ENCODE peak calls at places on chromosome 7, in nine cellular contexts. G, Y, C, H, J, N, V, O and K are unnamed samples.

GRCh38 chr7:107879400-107880035 is 11.5 kb upstream of the DLD start:
- DNase-seq in Y (no peak), J (no peak), V (no peak), C (no peak), H (peak), G (peak), O (peak), N (peak), K (no peak)

GRCh38 chr7:5766321-5766761 is 15.1 kb downstream of the RNF216 start:
- DNase-seq in Y (no peak), H (no peak), N (no peak), C (no peak), J (no peak), G (no peak), V (no peak), O (no peak), K (no peak)

GRCh38 chr7:92517626-92518025 is 10.7 kb downstream of the PEX1 start:
- DNase-seq in H (no peak), O (peak), N (no peak), J (peak), V (no peak), C (no peak), Y (no peak), G (no peak), K (no peak)

GRCh38 chr7:98307971-98308466 is 26.5 kb downstream of the BRI3 start:
- DNase-seq in O (no peak), N (no peak), J (no peak), G (no peak), C (peak), V (no peak), H (no peak), Y (no peak), K (no peak)

GRCh38 chr7:19107392-19108147 is 9.9 kb downstream of the TWIST1 start:
- DNase-seq in Y (no peak), N (peak), H (no peak), O (peak), C (peak), G (no peak), J (no peak), V (peak), K (no peak)

GRCh38 chr7:11592699-11593098 is 239.3 kb downstream of the THSD7A start:
- DNase-seq in J (no peak), V (no peak), C (no peak), Y (no peak), N (peak), O (no peak), G (no peak), H (no peak), K (no peak)

GRCh38 chr7:47688311-47689100 is 106.6 kb upstream of the TNS3 start:
- DNase-seq in H (no peak), J (no peak), Y (no peak), G (no peak), O (no peak), C (no peak), N (no peak), V (peak), K (no peak)

GRCh38 chr7:86775203-86775602 is 131.5 kb downstream of the GRM3 start:
- DNase-seq in O (no peak), C (no peak), V (no peak), Y (no peak), N (no peak), G (no peak), H (no peak), J (no peak), K (no peak)

GRCh38 chr7:141053626-141054025 is 20.2 kb upstream of the TMEM178B start:
- DNase-seq in Y (no peak), V (no peak), O (no peak), H (peak), N (peak), J (no peak), C (no peak), G (no peak), K (no peak)

GRCh38 chr7:101163281-101164070 is 1.9 kb downstream of the VGF start:
- DNase-seq in H (peak), C (peak), O (peak), N (peak), V (no peak), J (no peak), Y (no peak), G (peak), K (peak)

GRCh38 chr7:21454182-21454581 is 26.3 kb downstream of the SP4 start:
- DNase-seq in J (no peak), V (no peak), O (peak), N (no peak), Y (no peak), C (no peak), H (no peak), G (peak), K (no peak)

GRCh38 chr7:156662269-156662668 is 21.7 kb downstream of the RNF32 start:
- DNase-seq in J (no peak), G (no peak), H (no peak), O (no peak), C (no peak), V (no peak), N (no peak), Y (no peak), K (no peak)

GRCh38 chr7:128274890-128275603 is 34.0 kb downstream of the LEP start:
- DNase-seq in C (no peak), V (no peak), H (no peak), N (no peak), Y (no peak), O (no peak), J (no peak), G (no peak), K (no peak)

DNA sequence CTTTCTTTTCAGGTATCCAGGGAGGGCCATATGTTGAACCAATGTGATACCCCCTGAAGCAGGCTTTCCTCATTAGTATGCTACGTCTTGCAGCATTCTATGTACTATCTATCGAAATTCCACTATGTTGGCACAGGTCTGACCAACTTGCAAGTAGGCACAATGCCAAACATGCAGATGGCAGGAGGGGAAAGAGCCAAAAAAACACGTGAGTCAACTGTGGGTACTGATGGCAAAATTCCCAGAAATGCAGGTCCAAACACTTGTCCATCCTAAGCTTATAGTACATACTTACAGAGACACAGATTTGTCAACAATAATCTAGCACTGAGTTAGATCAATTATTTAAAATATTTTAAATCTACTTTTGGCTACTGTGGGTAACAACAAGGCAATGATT is 394.9 kb downstream of the DGKB start:
- DNase-seq in J (peak), G (no peak), V (no peak), O (peak), Y (no peak), H (no peak), C (no peak), N (peak), K (no peak)
- TF ChIP-seq CTCF in J (no peak), G (no peak), V (no peak), O (no peak), Y (no peak), H (no peak), C (no peak), N (no peak), K (no peak)

GRCh38 chr7:106568002-106568679 is 92.8 kb downstream of the CCDC71L start:
- DNase-seq in G (no peak), N (no peak), H (no peak), C (no peak), V (no peak), Y (no peak), O (no peak), J (no peak), K (no peak)
- H3K4me3 ChIP-seq in G (no peak), N (no peak), H (no peak), C (no peak), V (no peak), Y (no peak), O (no peak), J (no peak), K (no peak)

DNA sequence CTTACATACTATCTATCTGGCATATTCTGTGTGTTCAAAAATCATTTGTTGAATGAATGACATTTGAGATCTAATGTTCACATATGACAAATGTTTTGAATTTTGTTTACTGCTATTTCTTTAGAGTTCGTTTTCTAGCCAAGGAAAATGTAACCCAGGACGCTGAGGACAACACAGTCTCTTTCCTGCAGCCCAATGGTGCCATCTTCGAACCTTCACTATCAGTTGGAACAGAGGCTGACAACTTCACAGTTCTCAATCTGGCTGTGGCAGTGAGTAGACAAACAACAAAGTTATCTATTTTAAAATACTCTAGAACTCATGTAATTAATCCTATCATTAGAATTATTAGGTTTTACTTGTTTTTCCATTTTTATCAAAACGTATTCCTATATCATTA is 22.5 kb downstream of the CD36 start:
- DNase-seq in Y (no peak), G (no peak), N (no peak), H (no peak), J (no peak), V (no peak), C (no peak), O (no peak), K (no peak)
- TF ChIP-seq CTCF in Y (no peak), G (no peak), N (no peak), H (no peak), J (no peak), V (no peak), C (no peak), O (no peak), K (no peak)

GRCh38 chr7:56537952-56538351 is 421.7 kb upstream of the NUPR2 start:
- DNase-seq in J (no peak), Y (no peak), C (peak), V (no peak), N (no peak), O (no peak), G (no peak), H (no peak), K (no peak)
- H3K4me3 ChIP-seq in J (no peak), Y (peak), C (no peak), V (peak), N (no peak), O (no peak), G (no peak), H (no peak), K (no peak)

GRCh38 chr7:32569388-32570289 is 74.3 kb downstream of the AVL9 start:
- DNase-seq in J (no peak), G (no peak), V (no peak), C (no peak), Y (no peak), O (no peak), N (no peak), H (no peak), K (no peak)
- TF ChIP-seq CTCF in J (no peak), G (no peak), V (no peak), C (no peak), Y (no peak), O (no peak), N (no peak), H (no peak), K (no peak)

GRCh38 chr7:94906035-94906796 is 1.2 kb upstream of the PPP1R9A start:
- DNase-seq in J (no peak), G (no peak), Y (no peak), O (no peak), C (no peak), V (no peak), H (no peak), N (no peak), K (no peak)
- H3K4me3 ChIP-seq in J (no peak), G (no peak), Y (no peak), O (no peak), C (no peak), V (no peak), H (no peak), N (no peak), K (no peak)

GRCh38 chr7:150961510-150962284 is 16.4 kb downstream of the KCNH2 start:
- DNase-seq in O (no peak), H (no peak), G (no peak), J (no peak), C (peak), V (no peak), Y (no peak), N (no peak), K (no peak)

GRCh38 chr7:150964593-150965111 is 13.5 kb downstream of the KCNH2 start:
- DNase-seq in N (no peak), J (no peak), Y (no peak), V (peak), G (no peak), C (peak), O (no peak), H (no peak), K (no peak)

GRCh38 chr7:150963707-150964559 is 14.2 kb downstream of the KCNH2 start:
- DNase-seq in Y (no peak), N (no peak), J (no peak), V (no peak), C (peak), G (no peak), H (no peak), O (no peak), K (no peak)

GRCh38 chr7:150962285-150962742 is 15.8 kb downstream of the KCNH2 start:
- DNase-seq in V (no peak), J (no peak), O (no peak), H (no peak), G (no peak), Y (no peak), N (no peak), C (no peak), K (no peak)

DNA sequence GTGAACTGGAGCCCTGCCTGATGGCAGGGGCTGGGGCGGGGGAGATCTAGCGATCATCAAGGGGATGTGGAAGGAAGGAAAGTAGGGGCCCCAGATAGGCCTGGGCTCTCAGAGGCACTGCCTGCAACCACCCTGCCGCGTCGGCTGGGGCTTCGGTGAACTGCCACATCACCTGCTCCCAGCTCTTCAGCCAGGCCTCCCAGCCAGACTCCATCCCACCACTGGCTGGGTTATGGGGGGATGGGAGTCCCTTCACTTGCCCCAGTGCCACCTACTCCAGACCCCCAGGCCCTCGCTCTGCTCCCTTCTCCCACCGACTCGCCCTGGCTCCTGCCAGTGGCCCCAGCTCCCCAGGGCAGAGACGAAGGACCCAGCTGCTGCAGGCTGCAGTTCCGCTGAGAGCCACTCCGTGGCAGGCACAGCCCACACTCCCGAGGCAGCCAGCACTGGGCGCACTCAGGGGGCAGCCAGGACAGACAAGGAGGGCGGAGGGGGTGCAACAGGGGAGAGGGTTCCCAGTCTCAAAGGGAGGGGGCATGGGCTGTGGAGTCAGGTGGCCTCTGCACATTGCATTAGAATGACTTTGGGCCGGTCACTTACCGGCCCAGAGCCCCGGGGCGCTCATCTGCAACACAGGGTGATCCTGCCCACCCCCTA is 15.2 kb downstream of the KCNH2 start:
- DNase-seq in G (no peak), Y (peak), N (peak), C (peak), O (no peak), H (peak), V (peak), J (no peak), K (no peak)
- TF ChIP-seq CTCF in G (peak), Y (peak), N (peak), C (peak), O (peak), H (peak), V (peak), J (peak), K (peak)

DNA sequence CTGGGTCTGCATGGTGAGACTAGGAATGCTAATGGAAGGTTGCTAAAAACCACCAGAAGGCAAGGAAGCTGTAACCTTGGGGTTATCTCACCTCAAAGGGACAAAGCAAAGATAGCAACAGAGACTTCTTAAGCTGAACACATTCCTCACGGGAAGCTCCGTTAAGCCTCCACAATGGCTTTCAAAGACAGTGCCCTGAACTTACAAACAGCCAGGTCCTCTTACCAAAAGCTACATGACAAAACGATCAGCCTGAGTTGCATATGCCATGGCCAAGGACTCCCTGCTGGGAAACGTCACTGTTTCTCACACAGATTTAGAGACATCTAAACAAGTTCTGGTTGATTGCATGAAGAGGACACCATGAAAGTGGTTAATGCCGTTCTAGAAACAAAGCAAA is 52.7 kb downstream of the HTR5A start:
- DNase-seq in G (no peak), Y (no peak), H (peak), C (no peak), N (no peak), V (no peak), O (no peak), J (no peak), K (no peak)
- H3K4me3 ChIP-seq in G (no peak), Y (no peak), H (no peak), C (no peak), N (no peak), V (no peak), O (no peak), J (no peak), K (no peak)

GRCh38 chr7:51789494-51789893 is 472.9 kb upstream of the COBL start:
- DNase-seq in N (no peak), C (no peak), G (no peak), J (no peak), O (no peak), V (no peak), H (no peak), Y (no peak), K (no peak)
- TF ChIP-seq CTCF in N (no peak), C (no peak), G (no peak), J (no peak), O (no peak), V (no peak), H (no peak), Y (no peak), K (no peak)